ENCODE peak calls at places on chromosomes 4 and X, in six cellular contexts. N is SK-N-SH, H is Calu3, Q is psoas muscle, A is bronchial epithelial cell, C is sigmoid colon. U is an unnamed sample.

GRCh38 chr4:150033937-150034336 is 44.3 kb upstream of the DCLK2 start:
- DNase-seq in A (peak; percentile 25), Q (no peak), N (no peak), C (no peak), H (peak; percentile 0), U (no peak)

GRCh38 chr4:18366762-18367358 is 345.3 kb upstream of the LCORL start:
- DNase-seq in Q (no peak), A (peak; percentile 47), H (no peak), N (peak; percentile 5), C (no peak), U (no peak)

GRCh38 chrX:74450803-74451449 is 29.6 kb downstream of the SLC16A2 start:
- DNase-seq in A (peak; percentile 94), Q (no peak), C (no peak), N (no peak), H (no peak), U (no peak)

GRCh38 chr4:102449751-102450352 is 51.3 kb upstream of the NFKB1 start:
- DNase-seq in Q (no peak), H (peak; percentile 27), A (peak; percentile 66), N (peak; percentile 41), C (no peak), U (peak; percentile 11)

GRCh38 chrX:44432641-44433040 is 89.2 kb upstream of the EFHC2 start:
- DNase-seq in C (no peak), H (no peak), N (no peak), Q (no peak), A (peak; percentile 57), U (no peak)

GRCh38 chr4:52982246-52982950 is 120.3 kb downstream of the RASL11B start:
- DNase-seq in C (no peak), N (peak; percentile 51), Q (no peak), H (no peak), A (peak; percentile 63), U (no peak)

GRCh38 chr4:174304664-174305063 is 21.0 kb downstream of the CEP44 start:
- DNase-seq in Q (no peak), A (no peak), C (no peak), H (no peak), N (no peak), U (no peak)

GRCh38 chr4:121041307-121042090 is 30.8 kb downstream of the NDNF start:
- DNase-seq in C (no peak), A (peak; percentile 37), N (no peak), H (no peak), Q (no peak), U (no peak)

GRCh38 chrX:139559383-139560042 is 29.0 kb downstream of the F9 start:
- DNase-seq in C (no peak), N (peak; percentile 20), H (peak; percentile 11), A (peak; percentile 54), Q (no peak), U (peak; percentile 30)

GRCh38 chrX:155577682-155578081 is 35.1 kb downstream of the TMLHE start:
- DNase-seq in Q (no peak), A (no peak), C (no peak), N (no peak), H (no peak), U (no peak)

GRCh38 chr4:113474017-113474416 is 287.5 kb downstream of the CAMK2D start:
- DNase-seq in N (no peak), Q (no peak), A (peak; percentile 99), C (no peak), H (no peak), U (no peak)

GRCh38 chr4:121177238-121178137 is 13.4 kb upstream of the TNIP3 start:
- DNase-seq in A (no peak), Q (no peak), H (no peak), N (no peak), C (no peak), U (no peak)

GRCh38 chrX:119762718-119763117 is 4.3 kb downstream of the SOWAHD start:
- DNase-seq in C (no peak), A (no peak), H (no peak), N (no peak), Q (no peak), U (no peak)

GRCh38 chr4:5472166-5472565 is 236.2 kb downstream of the EVC2 start:
- DNase-seq in A (no peak), N (no peak), H (no peak), Q (no peak), C (no peak), U (no peak)

GRCh38 chr4:76802546-76803021 is 95.4 kb downstream of the SOWAHB start:
- DNase-seq in H (no peak), Q (no peak), A (no peak), N (no peak), C (no peak), U (no peak)

GRCh38 chr4:88158360-88159136 is at the start of gene ABCG2:
- DNase-seq in Q (no peak), C (no peak), N (peak; percentile 65), A (peak; percentile 60), H (peak; percentile 1), U (peak; percentile 24)

GRCh38 chrX:24298191-24298590 is 15.7 kb downstream of the SUPT20HL2 start:
- DNase-seq in H (peak; percentile 7), Q (no peak), A (no peak), N (peak; percentile 21), C (no peak), U (no peak)

GRCh38 chrX:74788545-74789086 is 136.6 kb downstream of the NEXMIF start:
- DNase-seq in A (peak; percentile 1), Q (no peak), N (peak; percentile 3), H (no peak), C (no peak), U (no peak)

GRCh38 chr4:18319456-18319855 is 297.9 kb upstream of the LCORL start:
- DNase-seq in N (peak; percentile 25), Q (no peak), C (no peak), A (no peak), H (no peak), U (no peak)

GRCh38 chrX:41718481-41719245 is 5.3 kb upstream of the GPR82 start:
- DNase-seq in A (no peak), Q (no peak), H (no peak), C (no peak), N (no peak), U (peak; percentile 10)

GRCh38 chr4:103137446-103137827 is 37.8 kb upstream of the BDH2 start:
- DNase-seq in C (no peak), H (no peak), N (no peak), A (peak; percentile 84), Q (no peak), U (no peak)

GRCh38 chrX:133921764-133922389 is 63.5 kb downstream of the GPC3 start:
- DNase-seq in H (peak; percentile 75), Q (peak; percentile 53), N (peak; percentile 16), A (peak; percentile 18), C (no peak), U (peak; percentile 24)

GRCh38 chr4:34953145-34953799 is 1291.0 kb downstream of the ARAP2 start:
- DNase-seq in N (peak; percentile 4), Q (no peak), A (no peak), C (peak; percentile 32), H (peak; percentile 1), U (no peak)

GRCh38 chrX:47278684-47279083 is 45.9 kb downstream of the USP11 start:
- DNase-seq in Q (no peak), A (peak; percentile 74), N (no peak), C (no peak), H (no peak), U (no peak)

GRCh38 chrX:55796496-55796895 is 78.9 kb downstream of the RRAGB start:
- DNase-seq in C (no peak), H (no peak), N (no peak), Q (no peak), A (peak; percentile 54), U (no peak)

GRCh38 chrX:55801811-55802210 is 84.3 kb downstream of the RRAGB start:
- DNase-seq in N (no peak), A (no peak), H (no peak), Q (no peak), C (no peak), U (no peak)
- TF ChIP-seq CTCF in N (no peak), A (no peak), H (no peak), Q (no peak), C (no peak), U (no peak)

DNA sequence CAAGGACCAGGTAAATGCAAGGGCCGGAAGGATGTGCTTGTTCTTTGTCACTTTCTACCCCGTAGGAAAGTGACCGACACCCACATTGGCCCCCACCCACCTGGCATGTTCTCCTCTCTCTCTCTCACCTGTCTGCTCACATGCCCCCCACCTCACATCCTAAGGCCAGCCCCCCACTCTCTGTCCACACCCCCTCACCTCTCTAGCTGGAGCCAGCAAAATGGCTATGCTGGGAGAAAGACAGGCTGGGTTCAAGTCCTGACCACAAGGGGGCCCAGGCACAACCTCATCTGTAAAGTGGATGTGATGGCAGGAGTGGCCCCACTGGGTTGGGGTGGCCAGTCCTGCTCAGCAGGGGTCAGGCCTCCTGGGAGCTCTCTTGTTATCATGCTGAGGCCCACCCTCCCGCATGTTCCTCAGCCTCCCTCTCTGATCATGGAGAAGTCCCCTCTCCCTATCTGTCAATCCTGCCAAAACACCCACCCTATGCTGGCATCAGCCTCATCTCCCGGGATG is 1.7 kb upstream of the PPP2R2C start:
- DNase-seq in A (no peak), H (peak; percentile 34), C (peak; percentile 42), N (peak; percentile 60), Q (no peak), U (peak; percentile 9)
- TF ChIP-seq CTCF in A (peak; percentile 34), H (peak; percentile 34), C (no peak), N (no peak), Q (no peak), U (peak; percentile 42)

GRCh38 chrX:51461053-51462050 is 35.0 kb downstream of the NUDT11 start:
- DNase-seq in C (no peak), H (peak; percentile 2), N (peak; percentile 25), A (peak; percentile 18), Q (no peak), U (no peak)
- TF ChIP-seq CTCF in C (peak; percentile 64), H (peak; percentile 14), N (peak; percentile 90), A (peak; percentile 54), Q (peak; percentile 79), U (peak; percentile 76)

DNA sequence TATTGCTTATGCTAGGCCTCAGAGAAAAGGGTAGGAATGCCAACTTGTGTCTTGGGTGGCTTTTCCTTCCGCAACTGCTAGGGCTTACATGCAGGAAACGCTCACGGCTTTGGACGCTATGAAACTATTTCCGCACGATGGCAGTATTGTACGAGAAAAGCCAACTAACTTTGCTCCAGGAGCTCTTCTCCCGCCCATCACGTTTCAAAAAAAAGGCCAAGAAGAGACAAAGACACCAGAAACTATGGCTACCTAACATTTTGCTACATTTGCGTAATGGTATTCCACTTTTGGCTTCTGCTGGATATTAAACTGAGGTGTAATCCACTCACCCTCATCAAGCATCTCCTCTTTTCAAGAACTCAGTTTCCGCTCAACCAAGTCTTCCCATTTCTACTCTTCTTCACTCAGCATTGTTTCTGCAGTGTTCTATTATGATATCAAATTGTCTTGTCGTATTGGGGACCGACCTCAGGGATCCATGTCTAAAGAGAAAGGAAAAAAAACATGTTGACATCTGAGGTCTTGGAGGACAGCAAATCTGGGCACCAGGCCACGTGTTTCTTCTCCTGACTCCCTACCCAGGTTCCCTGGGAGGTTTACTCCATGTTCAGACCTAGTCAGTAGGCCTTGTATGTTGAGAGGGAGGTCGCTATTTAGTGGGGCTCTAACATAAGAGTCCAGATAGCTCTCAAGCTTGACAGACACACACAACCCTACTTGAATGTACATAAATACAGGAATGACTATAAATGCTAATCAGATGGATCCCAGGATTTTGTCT is 239.4 kb upstream of the STK26 start:
- DNase-seq in C (peak; percentile 90), Q (peak; percentile 63), H (no peak), N (no peak), A (no peak), U (no peak)
- TF ChIP-seq CTCF in C (no peak), Q (peak; percentile 66), H (no peak), N (peak; percentile 64), A (no peak), U (no peak)

U was measured in progenitor cell of endocrine pancreas.